ENCODE peak calls at places on chromosomes 3 and 15, in four cellular contexts. One of them, this sample, is unnamed.

GRCh38 chr15:47484997-47485396 is 232.3 kb upstream of the SEMA6D start:
- DNase-seq in mammary epithelial cell: no peak
- DNase-seq in cardiac fibroblast: no peak
- DNase-seq in fibroblast of mammary gland: no peak
- DNase-seq in this sample: no peak

GRCh38 chr3:101851072-101851471 is 1.8 kb downstream of the NFKBIZ start:
- DNase-seq in mammary epithelial cell: no peak
- DNase-seq in cardiac fibroblast: no peak
- DNase-seq in fibroblast of mammary gland: no peak
- DNase-seq in this sample: no peak

GRCh38 chr3:136862611-136862951 is 573 bp downstream of the NCK1 start:
- DNase-seq in mammary epithelial cell: peak
- DNase-seq in cardiac fibroblast: peak
- DNase-seq in fibroblast of mammary gland: peak
- DNase-seq in this sample: peak

GRCh38 chr3:147518465-147518864 is 109.3 kb downstream of the ZIC1 start:
- DNase-seq in mammary epithelial cell: no peak
- DNase-seq in cardiac fibroblast: peak
- DNase-seq in fibroblast of mammary gland: peak
- DNase-seq in this sample: no peak

GRCh38 chr3:170974872-170975271 is 51.6 kb downstream of the SLC2A2 start:
- DNase-seq in mammary epithelial cell: no peak
- DNase-seq in cardiac fibroblast: no peak
- DNase-seq in fibroblast of mammary gland: no peak
- DNase-seq in this sample: no peak

GRCh38 chr3:51398595-51399310 is 7.7 kb downstream of the RBM15B start:
- DNase-seq in mammary epithelial cell: no peak
- DNase-seq in cardiac fibroblast: no peak
- DNase-seq in fibroblast of mammary gland: no peak
- DNase-seq in this sample: no peak

GRCh38 chr3:15291589-15292541 is 40.5 kb downstream of the SH3BP5 start:
- DNase-seq in mammary epithelial cell: no peak
- DNase-seq in cardiac fibroblast: peak
- DNase-seq in fibroblast of mammary gland: peak
- DNase-seq in this sample: no peak

GRCh38 chr3:148203263-148204010 is 494.3 kb upstream of the AGTR1 start:
- DNase-seq in mammary epithelial cell: no peak
- DNase-seq in cardiac fibroblast: peak
- DNase-seq in fibroblast of mammary gland: peak
- DNase-seq in this sample: no peak

GRCh38 chr3:194165619-194166018 is 29.7 kb downstream of the HES1 start:
- DNase-seq in mammary epithelial cell: no peak
- DNase-seq in cardiac fibroblast: no peak
- DNase-seq in fibroblast of mammary gland: no peak
- DNase-seq in this sample: no peak

GRCh38 chr3:75249005-75249404 is 415.1 kb upstream of the FRG2C start:
- DNase-seq in mammary epithelial cell: no peak
- DNase-seq in cardiac fibroblast: no peak
- DNase-seq in fibroblast of mammary gland: no peak
- DNase-seq in this sample: no peak

GRCh38 chr3:111676177-111677021 is 81.3 kb upstream of the ZBED2 start:
- DNase-seq in mammary epithelial cell: peak
- DNase-seq in cardiac fibroblast: peak
- DNase-seq in fibroblast of mammary gland: peak
- DNase-seq in this sample: peak

GRCh38 chr15:84789762-84790161 is 27.4 kb upstream of the ALPK3 start:
- DNase-seq in mammary epithelial cell: no peak
- DNase-seq in cardiac fibroblast: no peak
- DNase-seq in fibroblast of mammary gland: no peak
- DNase-seq in this sample: no peak

GRCh38 chr3:48411606-48412374 is 18.1 kb downstream of the PLXNB1 start:
- DNase-seq in mammary epithelial cell: no peak
- DNase-seq in cardiac fibroblast: no peak
- DNase-seq in fibroblast of mammary gland: no peak
- DNase-seq in this sample: no peak

GRCh38 chr3:168085491-168086119 is 10.1 kb downstream of the GOLIM4 start:
- DNase-seq in mammary epithelial cell: peak
- DNase-seq in cardiac fibroblast: no peak
- DNase-seq in fibroblast of mammary gland: no peak
- DNase-seq in this sample: no peak
- H3K4me3 ChIP-seq in mammary epithelial cell: no peak
- H3K4me3 ChIP-seq in cardiac fibroblast: no peak
- H3K4me3 ChIP-seq in fibroblast of mammary gland: no peak
- H3K4me3 ChIP-seq in this sample: no peak

GRCh38 chr15:75366163-75366562 is 2.2 kb downstream of the MAN2C1 start:
- DNase-seq in mammary epithelial cell: no peak
- DNase-seq in cardiac fibroblast: no peak
- DNase-seq in fibroblast of mammary gland: no peak
- DNase-seq in this sample: no peak

GRCh38 chr15:75369897-75370581 is 1.6 kb upstream of the MAN2C1 start:
- DNase-seq in mammary epithelial cell: no peak
- DNase-seq in cardiac fibroblast: no peak
- DNase-seq in fibroblast of mammary gland: no peak
- DNase-seq in this sample: no peak

GRCh38 chr15:75367406-75367912 is 948 bp downstream of the MAN2C1 start:
- DNase-seq in mammary epithelial cell: no peak
- DNase-seq in cardiac fibroblast: no peak
- DNase-seq in fibroblast of mammary gland: no peak
- DNase-seq in this sample: no peak

GRCh38 chr15:75368689-75369239 is 357 bp upstream of the MAN2C1 start:
- DNase-seq in mammary epithelial cell: no peak
- DNase-seq in cardiac fibroblast: no peak
- DNase-seq in fibroblast of mammary gland: peak
- DNase-seq in this sample: no peak

DNA sequence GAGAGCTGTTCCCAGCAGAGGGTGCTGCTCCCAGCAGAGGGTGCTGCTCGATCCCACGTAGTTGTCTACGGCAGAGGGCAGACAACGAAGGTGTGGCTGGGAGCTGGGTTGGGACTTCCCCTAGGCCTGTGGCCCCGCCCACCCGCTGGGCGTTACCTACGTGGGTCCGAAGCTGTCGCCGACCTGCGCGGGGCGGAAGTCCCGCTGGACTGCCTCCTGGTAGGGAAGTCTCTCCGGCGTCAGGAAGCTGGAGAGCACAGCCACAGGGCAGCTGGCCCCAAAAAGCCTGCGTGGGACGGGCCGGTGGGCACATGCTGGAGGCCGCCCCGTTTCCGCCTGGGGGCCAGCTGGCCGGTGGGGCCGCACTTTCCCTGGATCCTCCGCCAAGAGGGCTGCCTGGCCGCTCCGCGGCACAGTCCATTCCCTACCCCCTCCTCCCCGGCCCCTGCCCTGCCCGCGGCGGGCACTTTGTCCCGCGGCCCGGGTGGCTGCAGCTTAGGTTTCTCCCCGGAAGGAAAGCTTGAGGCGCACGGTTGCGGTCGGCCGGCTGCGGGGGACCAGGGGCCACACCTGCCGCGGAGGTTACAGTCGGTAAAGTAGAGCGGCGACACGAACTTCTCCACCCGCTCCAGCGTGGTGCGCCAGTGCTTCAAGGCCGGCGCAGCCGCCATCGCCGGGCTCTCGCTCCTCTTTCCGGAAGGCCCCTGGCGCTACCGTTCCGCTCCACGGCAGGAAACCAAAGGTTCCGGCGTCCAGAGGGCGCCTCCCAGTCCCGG is at the start of gene MAN2C1:
- DNase-seq in mammary epithelial cell: peak
- DNase-seq in cardiac fibroblast: peak
- DNase-seq in fibroblast of mammary gland: peak
- DNase-seq in this sample: peak
- H3K4me3 ChIP-seq in mammary epithelial cell: peak
- H3K4me3 ChIP-seq in cardiac fibroblast: peak
- H3K4me3 ChIP-seq in fibroblast of mammary gland: peak
- H3K4me3 ChIP-seq in this sample: peak

DNA sequence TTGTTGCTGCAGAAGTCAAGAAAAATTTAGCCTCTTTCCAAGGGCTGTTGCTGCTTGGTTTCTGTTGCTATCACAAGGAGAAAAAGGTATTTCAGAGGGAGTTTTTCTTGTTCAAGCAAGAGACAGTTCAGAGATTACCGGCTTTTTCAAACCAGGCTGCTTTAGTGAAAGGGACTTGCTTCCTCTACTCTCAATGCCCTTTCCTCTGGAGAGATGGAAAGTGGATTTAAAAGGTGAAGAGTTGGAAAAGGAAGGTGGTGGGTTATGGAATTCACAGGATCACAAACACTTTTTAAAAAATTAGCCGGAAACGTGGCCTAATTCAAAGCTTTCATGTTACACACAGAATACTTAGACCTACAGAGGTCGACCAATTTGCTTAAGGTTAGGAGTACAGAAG is 1.1 kb downstream of the PARP6 start:
- DNase-seq in mammary epithelial cell: no peak
- DNase-seq in cardiac fibroblast: no peak
- DNase-seq in fibroblast of mammary gland: no peak
- DNase-seq in this sample: no peak
- H3K4me3 ChIP-seq in mammary epithelial cell: peak
- H3K4me3 ChIP-seq in cardiac fibroblast: no peak
- H3K4me3 ChIP-seq in fibroblast of mammary gland: peak
- H3K4me3 ChIP-seq in this sample: no peak

GRCh38 chr15:40469776-40470390 is 901 bp upstream of the CHST14 start:
- DNase-seq in mammary epithelial cell: no peak
- DNase-seq in cardiac fibroblast: peak
- DNase-seq in fibroblast of mammary gland: no peak
- DNase-seq in this sample: peak
- H3K4me3 ChIP-seq in mammary epithelial cell: no peak
- H3K4me3 ChIP-seq in cardiac fibroblast: peak
- H3K4me3 ChIP-seq in fibroblast of mammary gland: peak
- H3K4me3 ChIP-seq in this sample: no peak

DNA sequence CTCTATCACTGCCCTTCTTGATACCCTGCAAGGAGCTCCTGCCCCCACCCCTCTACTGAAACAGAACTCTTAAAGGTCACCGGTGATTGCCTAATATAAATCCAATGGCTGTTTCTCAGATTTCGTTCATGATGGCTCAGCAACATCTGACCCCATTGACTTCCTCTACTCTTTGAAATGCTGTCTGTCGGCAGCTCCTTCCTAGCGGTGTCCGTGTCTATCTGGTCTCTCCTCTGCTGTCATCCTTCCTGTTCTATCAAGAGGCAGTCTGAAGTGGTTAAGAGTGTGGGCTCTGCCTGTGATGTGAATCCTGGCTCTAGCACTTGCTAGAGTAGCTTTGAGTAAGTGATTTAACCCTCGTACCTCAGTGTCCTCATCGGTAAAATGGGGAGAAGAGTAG is 5.5 kb downstream of the TMEM266 start:
- DNase-seq in mammary epithelial cell: no peak
- DNase-seq in cardiac fibroblast: no peak
- DNase-seq in fibroblast of mammary gland: no peak
- DNase-seq in this sample: no peak
- H3K4me3 ChIP-seq in mammary epithelial cell: no peak
- H3K4me3 ChIP-seq in cardiac fibroblast: no peak
- H3K4me3 ChIP-seq in fibroblast of mammary gland: no peak
- H3K4me3 ChIP-seq in this sample: no peak

GRCh38 chr3:165683947-165684346 is 153.3 kb downstream of the BCHE start:
- DNase-seq in mammary epithelial cell: no peak
- DNase-seq in cardiac fibroblast: no peak
- DNase-seq in fibroblast of mammary gland: no peak
- DNase-seq in this sample: peak
- H3K4me3 ChIP-seq in mammary epithelial cell: no peak
- H3K4me3 ChIP-seq in cardiac fibroblast: no peak
- H3K4me3 ChIP-seq in fibroblast of mammary gland: no peak
- H3K4me3 ChIP-seq in this sample: no peak

DNA sequence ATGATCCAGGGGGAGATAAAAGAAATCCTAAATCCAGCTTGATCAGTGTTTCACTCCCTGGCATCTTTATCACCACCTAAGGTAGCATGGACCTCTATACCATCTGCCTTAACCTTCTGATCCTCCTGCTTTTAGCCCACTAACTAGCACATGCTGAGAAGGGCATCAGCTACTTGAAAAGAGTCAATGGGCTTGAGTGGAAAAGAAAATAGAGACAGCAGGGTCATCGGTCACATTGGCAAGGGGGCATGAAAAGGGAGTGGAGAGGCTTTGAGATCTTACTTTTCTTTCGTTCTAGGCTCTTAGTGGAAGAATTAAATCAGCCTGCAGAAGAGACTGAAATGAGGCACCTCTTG is 239 bp upstream of the ZFYVE19 start:
- DNase-seq in mammary epithelial cell: no peak
- DNase-seq in cardiac fibroblast: no peak
- DNase-seq in fibroblast of mammary gland: no peak
- DNase-seq in this sample: no peak
- H3K4me3 ChIP-seq in mammary epithelial cell: peak
- H3K4me3 ChIP-seq in cardiac fibroblast: peak
- H3K4me3 ChIP-seq in fibroblast of mammary gland: peak
- H3K4me3 ChIP-seq in this sample: peak

GRCh38 chr15:54518145-54518941 is 540.1 kb downstream of the UNC13C start:
- DNase-seq in mammary epithelial cell: no peak
- DNase-seq in cardiac fibroblast: no peak
- DNase-seq in fibroblast of mammary gland: no peak
- DNase-seq in this sample: no peak
- H3K4me3 ChIP-seq in mammary epithelial cell: no peak
- H3K4me3 ChIP-seq in cardiac fibroblast: no peak
- H3K4me3 ChIP-seq in fibroblast of mammary gland: no peak
- H3K4me3 ChIP-seq in this sample: no peak

DNA sequence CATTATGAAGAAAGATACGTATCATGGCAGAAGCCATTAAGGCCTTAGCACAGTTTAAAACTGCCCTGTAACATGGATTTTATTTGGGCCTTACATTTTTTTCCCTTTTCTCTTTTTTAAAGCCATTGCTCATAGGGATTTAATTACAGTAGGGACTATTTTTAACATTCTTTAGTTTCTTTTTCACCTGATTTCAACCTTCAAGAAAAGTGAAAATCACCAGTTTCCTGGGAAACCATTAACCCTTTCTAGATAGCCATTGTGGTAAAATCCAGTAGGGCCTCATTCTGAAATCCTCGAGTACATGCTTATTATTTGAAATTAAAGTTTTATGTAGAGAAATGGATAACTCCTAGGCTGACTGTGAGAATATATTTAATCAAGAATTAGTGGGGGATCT is 3.1 kb downstream of the SPRED1 start:
- DNase-seq in mammary epithelial cell: no peak
- DNase-seq in cardiac fibroblast: no peak
- DNase-seq in fibroblast of mammary gland: no peak
- DNase-seq in this sample: no peak
- H3K4me3 ChIP-seq in mammary epithelial cell: peak
- H3K4me3 ChIP-seq in cardiac fibroblast: peak
- H3K4me3 ChIP-seq in fibroblast of mammary gland: peak
- H3K4me3 ChIP-seq in this sample: peak

This sample was measured in astrocyte of the spinal cord.